ENCODE peak calls at places on chromosome 17, in four cellular contexts. N, V, U and S are unnamed samples.

GRCh38 chr17:75834279-75834920 is 9.8 kb downstream of the UNC13D start:
- DNase-seq in V (no peak), N (no peak), U (no peak), S (no peak)

GRCh38 chr17:34756670-34757021 is 177.3 kb downstream of the TMEM132E start:
- DNase-seq in V (no peak), U (no peak), N (no peak), S (no peak)

GRCh38 chr17:77698903-77699615 is 259.4 kb upstream of the TNRC6C start:
- DNase-seq in U (no peak), V (no peak), N (no peak), S (no peak)

GRCh38 chr17:57782051-57782490 is 37.0 kb upstream of the CCDC182 start:
- DNase-seq in N (no peak), V (no peak), U (no peak), S (no peak)

GRCh38 chr17:59756236-59756818 is 48.9 kb downstream of the VMP1 start:
- DNase-seq in V (no peak), U (peak), N (no peak), S (no peak)

GRCh38 chr17:69402052-69402451 is 12.4 kb upstream of the MAP2K6 start:
- DNase-seq in U (no peak), N (no peak), V (no peak), S (no peak)

GRCh38 chr17:7060165-7060890 is 16.4 kb upstream of the SLC16A11 start:
- DNase-seq in N (no peak), V (peak), U (peak), S (no peak)

GRCh38 chr17:65254166-65254565 is 117.0 kb downstream of the RGS9 start:
- DNase-seq in U (peak), N (no peak), V (no peak), S (no peak)

GRCh38 chr17:76075364-76076099 is 951 bp downstream of the GALR2 start:
- DNase-seq in V (no peak), N (no peak), U (peak), S (no peak)

GRCh38 chr17:8163978-8164814 is 1.4 kb upstream of the VAMP2 start:
- DNase-seq in U (peak), N (peak), V (peak), S (no peak)

GRCh38 chr17:9598661-9599060 is 22.2 kb downstream of the CFAP52 start:
- DNase-seq in N (no peak), U (no peak), V (no peak), S (no peak)

GRCh38 chr17:76670708-76671122 is 27.2 kb upstream of the ST6GALNAC1 start:
- DNase-seq in V (no peak), N (no peak), U (no peak), S (no peak)

GRCh38 chr17:19508327-19508867 is 25.3 kb upstream of the SLC47A1 start:
- DNase-seq in N (peak), U (no peak), V (no peak), S (no peak)

GRCh38 chr17:74497471-74497870 is 31.0 kb downstream of the CD300A start:
- DNase-seq in U (no peak), V (no peak), N (no peak), S (no peak)

GRCh38 chr17:44362964-44363612 is 565 bp downstream of the FAM171A2 start:
- DNase-seq in N (no peak), U (no peak), V (no peak), S (no peak)

GRCh38 chr17:2822358-2822757 is 26.1 kb downstream of the RAP1GAP2 start:
- DNase-seq in U (no peak), N (no peak), V (no peak), S (no peak)

GRCh38 chr17:49125449-49125848 is 7.1 kb upstream of the B4GALNT2 start:
- DNase-seq in U (no peak), N (no peak), V (no peak), S (no peak)

GRCh38 chr17:3594976-3595375 is 14.2 kb downstream of the TRPV1 start:
- DNase-seq in N (no peak), U (peak), V (no peak), S (no peak)

GRCh38 chr17:45896803-45897693 is 2.7 kb downstream of the MAPT start:
- DNase-seq in N (no peak), U (peak), V (no peak), S (no peak)

GRCh38 chr17:39755550-39756375 is 18.0 kb downstream of the GRB7 start:
- DNase-seq in V (no peak), U (no peak), N (peak), S (no peak)